ENCODE peak calls at places on chromosomes 16 and 17, in four cellular contexts. K is SK-N-SH, W is A549, U is HepG2. E is an unnamed sample.

GRCh38 chr17:82568997-82569393 is 49.5 kb downstream of the FOXK2 start:
- DNase-seq in K (peak), W (no peak), U (no peak), E (no peak)

GRCh38 chr16:48014349-48015135 is 141.3 kb downstream of the ABCC12 start:
- DNase-seq in K (no peak), W (peak), U (peak), E (no peak)

GRCh38 chr16:11674818-11675560 is 6.7 kb downstream of the SNN start:
- DNase-seq in K (no peak), W (no peak), U (no peak), E (no peak)

GRCh38 chr17:17859909-17860760 is 23.3 kb upstream of the SREBF1 start:
- DNase-seq in K (peak), W (peak), U (peak), E (no peak)

GRCh38 chr17:29383687-29384086 is 6.5 kb upstream of the TAOK1 start:
- DNase-seq in K (no peak), W (no peak), U (no peak), E (no peak)

GRCh38 chr16:27625050-27625697 is 75.2 kb downstream of the KATNIP start:
- DNase-seq in K (peak), W (peak), U (peak), E (no peak)

GRCh38 chr17:67998466-67998865 is 2.2 kb upstream of the C17orf58 start:
- DNase-seq in K (no peak), W (no peak), U (no peak), E (no peak)

GRCh38 chr17:11304568-11304967 is 63.6 kb downstream of the SHISA6 start:
- DNase-seq in K (no peak), W (no peak), U (no peak), E (no peak)

GRCh38 chr16:27253526-27253930 is 15.0 kb downstream of the NSMCE1 start:
- DNase-seq in K (no peak), W (peak), U (no peak), E (no peak)

GRCh38 chr16:5490499-5490898 is 392.9 kb upstream of the EEF2KMT start:
- DNase-seq in K (peak), W (peak), U (peak), E (no peak)

GRCh38 chr16:30893744-30894539 is at the start of gene BCL7C:
- DNase-seq in K (peak), W (peak), U (peak), E (no peak)

GRCh38 chr16:85690469-85691064 is 1.8 kb upstream of the GINS2 start:
- DNase-seq in K (peak), W (no peak), U (peak), E (no peak)

GRCh38 chr17:43547189-43547550 is 1.0 kb upstream of the ETV4 start:
- DNase-seq in K (no peak), W (no peak), U (no peak), E (no peak)

GRCh38 chr17:43543771-43544575 is 2.2 kb downstream of the ETV4 start:
- DNase-seq in K (no peak), W (no peak), U (peak), E (no peak)

GRCh38 chr17:43543300-43543699 is 2.8 kb downstream of the ETV4 start:
- DNase-seq in K (no peak), W (no peak), U (no peak), E (no peak)

GRCh38 chr17:43546317-43547188 is at the start of gene ETV4:
- DNase-seq in K (peak), W (peak), U (peak), E (peak)

GRCh38 chr17:43545383-43545632 is 832 bp downstream of the ETV4 start:
- DNase-seq in K (no peak), W (no peak), U (no peak), E (no peak)
- TF ChIP-seq PBX3 in K (no peak), W (no peak), U (no peak), E (no peak)

DNA sequence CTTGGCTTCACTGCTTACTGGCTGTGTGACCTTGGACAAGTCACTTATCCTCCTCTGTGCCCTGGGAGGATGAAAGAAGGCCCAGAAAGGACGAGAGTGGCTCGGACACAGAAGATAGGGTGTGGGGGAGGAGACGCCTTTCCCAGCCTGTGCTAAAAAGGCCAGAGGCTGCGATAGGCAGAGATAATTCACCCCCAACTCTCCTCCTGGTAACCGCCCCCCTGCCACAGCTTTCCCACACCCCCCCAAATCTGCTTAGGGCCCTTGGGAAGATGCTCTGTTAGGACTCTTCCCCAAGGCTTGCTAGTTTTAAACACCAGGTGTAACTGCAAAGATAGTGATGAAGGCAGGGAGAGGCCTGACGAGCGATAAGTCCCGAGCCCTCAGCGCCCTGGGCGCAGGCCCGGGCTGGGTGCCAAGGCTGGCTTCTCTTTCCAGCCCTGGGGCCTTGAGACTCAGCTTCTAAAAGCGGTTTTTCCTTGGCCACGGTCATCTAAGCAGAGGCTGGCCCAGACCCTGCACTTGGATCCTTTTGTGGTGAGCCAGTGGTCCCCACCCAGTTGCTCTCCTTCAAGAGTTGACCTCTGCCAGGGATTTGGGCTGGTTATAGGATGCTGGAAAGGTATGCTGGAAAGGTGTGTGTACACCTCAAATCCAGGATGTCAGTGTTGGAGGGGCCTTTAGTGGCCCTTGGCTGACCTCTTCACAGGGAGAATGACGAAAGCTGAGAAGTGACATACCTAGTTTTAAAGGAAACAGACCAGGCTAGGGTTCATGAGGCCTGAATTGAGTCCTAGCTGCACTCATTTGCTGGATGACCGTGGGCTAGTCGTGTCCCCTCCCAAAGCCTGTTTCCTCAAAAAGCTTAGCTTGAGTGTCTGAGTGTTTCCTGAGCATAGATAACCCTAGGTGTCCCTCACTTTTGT is 3.4 kb upstream of the PPP1R9B start:
- DNase-seq in K (no peak), W (no peak), U (no peak), E (no peak)
- TF ChIP-seq PBX3 in K (peak), W (no peak), U (no peak), E (no peak)

GRCh38 chr16:87896924-87897562 is 27.7 kb upstream of the SLC7A5 start:
- DNase-seq in K (no peak), W (no peak), U (no peak), E (no peak)

GRCh38 chr16:87895641-87896141 is 26.4 kb upstream of the SLC7A5 start:
- DNase-seq in K (no peak), W (no peak), U (no peak), E (peak)

GRCh38 chr16:87897563-87898505 is 28.5 kb upstream of the SLC7A5 start:
- DNase-seq in K (no peak), W (no peak), U (no peak), E (no peak)
- TF ChIP-seq PBX3 in K (no peak), W (no peak), U (no peak), E (no peak)

DNA sequence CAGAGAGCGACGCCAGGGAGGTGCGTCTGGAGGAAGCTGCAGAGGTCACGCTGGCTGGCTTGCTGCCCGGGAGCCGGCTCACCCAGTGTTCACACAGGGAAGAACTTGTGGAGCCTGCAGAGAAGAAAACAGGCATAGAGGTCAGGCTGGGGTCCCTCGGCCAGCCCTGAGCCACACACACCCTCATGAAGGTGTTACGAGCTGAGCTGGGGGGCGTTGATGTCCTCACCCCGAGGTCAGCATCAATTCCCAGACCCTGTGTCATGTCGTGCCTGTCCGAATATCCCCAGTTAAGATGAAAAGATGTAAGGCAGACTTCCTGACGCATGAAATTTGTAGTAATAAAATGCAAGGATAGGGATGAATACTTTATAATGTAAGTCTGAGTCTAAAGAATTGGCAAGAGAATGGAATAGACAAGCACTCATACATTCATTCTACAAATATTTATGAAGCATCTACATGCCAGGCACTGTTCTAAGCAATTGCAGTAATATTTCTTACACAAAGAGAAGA is 77.1 kb downstream of the USP31 start:
- DNase-seq in K (peak), W (peak), U (no peak), E (no peak)
- TF ChIP-seq PBX3 in K (peak), W (no peak), U (no peak), E (no peak)

DNA sequence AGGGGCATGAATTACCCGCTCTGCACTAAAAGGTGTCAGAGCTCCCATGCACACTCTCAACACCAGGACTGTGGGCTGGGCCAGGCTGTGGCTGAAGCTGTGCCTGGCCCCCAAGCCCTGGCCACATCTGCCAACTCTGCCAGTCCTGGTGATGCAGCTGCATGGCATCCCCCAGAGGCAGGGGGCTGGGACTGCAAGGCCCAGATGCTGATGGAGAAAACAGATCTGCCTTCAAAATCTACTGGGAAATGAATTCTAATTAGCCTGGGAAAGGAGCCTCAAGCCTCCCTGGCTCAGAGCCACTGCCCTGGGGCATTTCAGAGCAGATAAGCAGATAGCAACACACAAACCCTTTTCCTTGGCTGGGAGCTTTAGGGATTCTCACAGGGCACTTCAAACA is 3.4 kb downstream of the CHST6 start:
- DNase-seq in K (peak), W (peak), U (no peak), E (no peak)
- TF ChIP-seq PBX3 in K (no peak), W (no peak), U (no peak), E (no peak)

DNA sequence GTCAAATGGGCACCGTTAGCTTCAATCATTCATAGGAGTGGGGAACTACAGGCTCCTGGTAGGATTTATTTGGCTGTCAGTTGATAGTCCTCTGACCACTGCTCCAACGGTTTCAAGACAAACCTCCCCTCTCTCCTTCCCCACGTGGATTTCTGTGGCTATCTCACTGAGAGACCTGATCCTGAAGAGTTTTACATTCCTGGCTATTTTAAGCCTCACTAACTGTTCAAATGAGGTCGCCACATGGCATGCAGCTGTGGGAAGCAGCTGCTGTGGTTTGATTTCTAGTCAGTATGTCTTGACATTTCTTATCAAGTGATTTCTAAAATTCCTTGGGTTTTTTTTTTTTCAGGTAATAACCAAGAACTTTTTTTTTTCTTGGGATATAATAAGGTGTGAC is 38.3 kb downstream of the CDK5R1 start:
- DNase-seq in K (no peak), W (no peak), U (no peak), E (no peak)
- TF ChIP-seq PBX3 in K (no peak), W (no peak), U (no peak), E (no peak)

GRCh38 chr16:2596747-2597559 is 59.1 kb downstream of the PDPK1 start:
- DNase-seq in K (no peak), W (no peak), U (no peak), E (no peak)

GRCh38 chr16:2597560-2597902 is 59.7 kb downstream of the PDPK1 start:
- DNase-seq in K (no peak), W (no peak), U (no peak), E (no peak)

GRCh38 chr16:2598133-2598641 is 60.4 kb downstream of the PDPK1 start:
- DNase-seq in K (no peak), W (no peak), U (no peak), E (no peak)

GRCh38 chr16:2595376-2596200 is 57.8 kb downstream of the PDPK1 start:
- DNase-seq in K (no peak), W (no peak), U (no peak), E (no peak)

DNA sequence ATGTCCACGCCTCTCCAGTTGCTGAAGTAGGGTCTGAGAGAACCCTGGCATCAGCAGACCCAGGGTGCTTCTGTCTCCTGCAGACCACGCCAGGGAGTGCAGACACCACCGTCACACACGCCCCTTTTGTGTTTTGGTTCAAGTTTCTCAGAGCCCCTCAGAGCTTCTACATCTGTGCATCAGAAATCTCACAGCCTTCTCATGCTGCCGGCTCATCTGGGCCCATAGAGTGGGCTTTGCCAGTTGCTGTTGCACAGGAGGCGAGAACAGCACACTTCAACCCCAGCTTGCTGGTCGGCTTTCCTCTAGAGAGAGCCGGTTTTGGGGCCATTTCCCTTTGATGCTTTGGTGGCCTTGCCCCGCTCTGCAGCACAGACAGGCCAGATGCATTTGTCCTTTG is 60.9 kb downstream of the PDPK1 start:
- DNase-seq in K (no peak), W (no peak), U (no peak), E (no peak)
- TF ChIP-seq PBX3 in K (no peak), W (no peak), U (no peak), E (no peak)

E was measured in GM12878.